ENCODE peak calls at places on chromosome 14, in four cellular contexts. T is HepG2, X is GM12878, Z is K562. Y is an unnamed sample.

GRCh38 chr14:50521912-50522341 is 10.4 kb downstream of the MAP4K5 start:
- DNase-seq in T (peak), X (no peak), Z (no peak), Y (no peak)

GRCh38 chr14:105314287-105315185 is at the start of gene PACS2:
- DNase-seq in T (peak), X (no peak), Z (peak), Y (peak)

GRCh38 chr14:100406505-100407131 is 83.5 kb downstream of the SLC25A47 start:
- DNase-seq in T (peak), X (no peak), Z (peak), Y (no peak)

GRCh38 chr14:93536945-93537344 is 106.2 kb downstream of the UNC79 start:
- DNase-seq in T (peak), X (no peak), Z (no peak), Y (peak)

GRCh38 chr14:31405106-31405505 is 15.2 kb downstream of the HEATR5A start:
- DNase-seq in T (no peak), X (no peak), Z (no peak), Y (no peak)

GRCh38 chr14:104723651-104724406 is at the start of gene ADSS1:
- DNase-seq in T (peak), X (no peak), Z (peak), Y (peak)

GRCh38 chr14:95518045-95518751 is 1.7 kb upstream of the SYNE3 start:
- DNase-seq in T (no peak), X (no peak), Z (no peak), Y (no peak)

GRCh38 chr14:44782775-44783238 is 178.9 kb downstream of the KLHL28 start:
- DNase-seq in T (no peak), X (no peak), Z (no peak), Y (no peak)

GRCh38 chr14:101470266-101470665 is 91.0 kb upstream of the DIO3 start:
- DNase-seq in T (no peak), X (no peak), Z (no peak), Y (no peak)

GRCh38 chr14:101472518-101472849 is 88.8 kb upstream of the DIO3 start:
- DNase-seq in T (no peak), X (no peak), Z (no peak), Y (no peak)

GRCh38 chr14:101473045-101473729 is 88.1 kb upstream of the DIO3 start:
- DNase-seq in T (no peak), X (no peak), Z (no peak), Y (no peak)

GRCh38 chr14:101473795-101474562 is 87.3 kb upstream of the DIO3 start:
- DNase-seq in T (no peak), X (no peak), Z (no peak), Y (no peak)

DNA sequence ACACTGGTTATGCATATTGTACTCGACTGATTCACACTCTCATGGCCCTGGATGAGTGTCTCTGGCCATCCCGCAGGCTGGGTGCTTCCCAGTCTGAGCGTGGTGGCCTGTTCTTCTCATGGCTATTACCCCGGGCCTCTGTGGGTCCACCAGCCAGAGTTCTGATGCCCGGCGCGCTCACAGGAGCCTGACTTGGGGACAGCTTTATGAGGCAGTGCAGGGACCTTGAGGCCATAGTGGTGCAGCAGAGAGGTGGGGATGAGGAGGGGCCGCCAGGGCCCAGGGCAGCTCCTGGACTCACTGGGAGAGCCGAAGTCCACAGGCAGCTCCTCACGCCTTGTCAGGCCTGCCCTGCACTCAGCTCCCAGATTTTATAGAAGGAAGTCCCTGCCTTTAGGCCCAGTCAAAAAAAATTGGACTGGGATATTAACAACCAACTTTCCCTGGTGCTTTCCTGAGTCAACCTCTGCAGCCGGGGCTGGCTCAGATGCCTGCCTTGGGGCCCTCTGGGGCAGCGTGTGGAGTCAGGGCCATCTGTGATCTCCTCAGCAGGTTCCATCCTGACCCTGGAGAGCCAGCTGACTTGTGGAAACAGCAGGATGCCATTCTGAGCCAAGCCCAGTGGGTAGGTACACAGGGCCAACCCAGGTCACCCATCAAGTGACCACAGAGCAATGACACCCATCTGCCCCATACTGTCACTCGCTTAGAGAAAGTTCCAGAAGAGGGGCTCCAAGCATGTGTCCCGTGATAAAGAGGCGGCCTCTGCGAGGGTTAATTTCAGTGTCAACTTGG is 89.4 kb upstream of the DIO3 start:
- DNase-seq in T (no peak), X (no peak), Z (no peak), Y (no peak)
- TF ChIP-seq FOXM1 in T (no peak), X (no peak), Z (no peak), Y (no peak)

DNA sequence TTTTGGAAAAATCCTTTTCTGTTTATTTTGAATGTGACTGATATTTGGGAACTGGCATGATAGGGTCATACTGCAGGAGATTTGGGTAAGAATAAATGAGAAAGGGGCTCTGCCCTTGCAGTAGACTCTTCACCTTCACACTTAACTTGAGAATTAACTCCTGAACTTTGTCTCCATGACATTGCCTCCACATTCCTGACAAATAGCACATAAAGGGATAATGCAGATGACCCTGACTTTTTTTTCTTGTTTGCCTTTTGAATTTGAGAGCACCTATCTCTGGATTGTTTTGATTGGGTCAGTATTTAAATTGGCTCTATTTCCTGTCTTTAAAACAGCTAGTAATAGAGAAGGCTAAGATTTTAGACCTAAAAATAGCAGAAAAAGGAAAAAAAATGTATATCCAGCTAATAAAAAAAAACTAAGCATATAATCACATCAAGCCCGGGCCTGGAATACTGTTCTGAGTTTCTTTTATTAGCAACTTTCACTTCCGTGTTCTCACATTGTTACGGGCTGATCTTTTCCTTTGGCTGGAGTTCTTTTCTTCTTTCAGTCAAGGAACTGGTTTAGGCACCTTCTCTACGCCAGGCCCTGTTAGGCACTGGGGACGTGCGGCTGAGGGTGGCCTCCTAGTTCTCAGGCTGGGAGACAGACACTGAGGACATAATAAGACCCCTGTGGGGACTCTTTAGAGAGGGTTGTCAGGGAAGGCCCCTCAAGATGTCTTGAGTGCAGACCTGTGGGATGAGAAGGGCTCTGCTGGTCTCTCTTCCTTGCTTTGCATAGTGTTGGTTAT is 53.1 kb upstream of the GNPNAT1 start:
- DNase-seq in T (peak), X (no peak), Z (no peak), Y (no peak)
- H3K9ac ChIP-seq in T (peak), X (no peak), Z (no peak), Y (peak)

GRCh38 chr14:21205678-21206581 is 50.1 kb upstream of the OR5AU1 start:
- DNase-seq in T (no peak), X (no peak), Z (no peak), Y (no peak)
- TF ChIP-seq POLR2AphosphoS5 in T (peak), X (peak), Z (peak), Y (no peak)

GRCh38 chr14:51963164-51963733 is 26.1 kb upstream of the RTRAF start:
- DNase-seq in T (no peak), X (no peak), Z (no peak), Y (no peak)
- TF ChIP-seq FOXM1 in T (no peak), X (no peak), Z (no peak), Y (no peak)

DNA sequence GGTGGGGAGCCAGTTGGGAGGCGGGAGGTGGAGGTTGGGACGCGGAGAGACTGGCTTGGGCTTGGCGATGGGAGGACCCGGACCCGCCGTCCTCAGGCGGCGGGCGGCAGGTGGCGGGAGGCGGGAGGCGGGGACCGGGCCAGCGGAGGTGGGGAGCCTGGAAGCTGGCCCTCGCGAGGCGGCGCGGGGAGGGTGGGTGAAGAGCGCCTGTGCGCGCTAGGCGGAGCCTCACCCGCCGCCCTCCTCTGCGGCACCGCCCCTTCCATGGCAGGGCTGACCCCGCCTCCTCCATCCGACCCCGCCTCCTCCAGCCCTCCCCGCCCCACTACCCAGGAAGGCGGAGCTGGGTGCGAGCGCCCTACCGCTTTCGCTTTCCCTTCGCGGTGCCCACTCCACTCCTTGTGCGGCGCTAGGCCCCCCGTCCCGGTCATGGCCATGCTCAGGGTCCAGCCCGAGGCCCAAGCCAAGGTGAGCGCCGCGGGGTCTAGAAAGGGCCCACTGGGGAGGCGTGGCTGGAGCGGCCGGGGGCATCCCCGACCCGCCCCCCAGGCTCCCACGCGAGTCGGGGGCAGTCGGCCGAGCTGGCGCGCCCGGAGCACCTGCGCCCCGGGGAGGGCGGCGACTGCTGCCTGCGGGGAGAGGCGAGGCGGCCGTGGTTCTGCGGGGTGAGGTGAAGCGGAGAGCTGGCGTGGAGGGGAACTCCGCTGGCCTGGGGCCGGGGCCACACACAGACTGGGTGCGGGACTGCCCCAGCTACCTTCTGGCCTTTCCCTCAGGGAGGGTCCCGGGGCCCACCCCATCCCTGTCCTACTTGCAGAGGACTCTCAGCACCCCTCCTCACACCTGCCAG is at the start of gene PSME1:
- DNase-seq in T (peak), X (peak), Z (peak), Y (peak)
- H3K9ac ChIP-seq in T (peak), X (peak), Z (peak), Y (peak)

GRCh38 chr14:64064447-64064846 is 211.6 kb downstream of the SYNE2 start:
- DNase-seq in T (peak), X (no peak), Z (no peak), Y (no peak)

GRCh38 chr14:64074961-64075619 is 219.1 kb downstream of the ESR2 start:
- DNase-seq in T (no peak), X (no peak), Z (no peak), Y (no peak)

GRCh38 chr14:64069634-64070359 is 217.0 kb downstream of the SYNE2 start:
- DNase-seq in T (no peak), X (no peak), Z (no peak), Y (no peak)
- TF ChIP-seq POLR2AphosphoS5 in T (no peak), X (no peak), Z (no peak), Y (no peak)

GRCh38 chr14:25233613-25234012 is 183.7 kb upstream of the STXBP6 start:
- DNase-seq in T (no peak), X (no peak), Z (no peak), Y (no peak)

GRCh38 chr14:25239170-25239569 is 189.2 kb upstream of the STXBP6 start:
- DNase-seq in T (no peak), X (no peak), Z (no peak), Y (no peak)

GRCh38 chr14:25237845-25238244 is 187.9 kb upstream of the STXBP6 start:
- DNase-seq in T (peak), X (no peak), Z (no peak), Y (no peak)
- TF ChIP-seq FOXM1 in T (no peak), X (no peak), Z (no peak), Y (no peak)

DNA sequence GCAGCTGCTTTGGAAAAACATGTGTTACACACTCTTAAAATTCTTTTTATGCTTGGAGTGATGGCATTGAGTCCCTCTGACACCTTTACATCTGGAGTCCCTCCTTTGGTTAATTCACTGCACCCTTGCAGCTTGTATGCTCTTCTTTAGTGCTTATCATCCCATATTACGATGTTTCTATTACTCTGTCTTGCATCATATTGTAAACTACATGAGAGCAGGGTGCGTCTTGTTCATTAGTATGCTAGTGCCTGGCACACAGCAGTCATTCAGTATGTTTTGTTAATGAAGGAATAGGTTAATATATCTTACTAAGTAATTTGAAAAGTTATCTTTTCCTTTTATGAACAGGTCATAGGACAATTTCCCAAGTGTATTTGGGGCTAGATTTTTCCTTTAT is 363.7 kb downstream of the FUT8 start:
- DNase-seq in T (no peak), X (no peak), Z (no peak), Y (no peak)
- H3K9ac ChIP-seq in T (no peak), X (no peak), Z (no peak), Y (no peak)